ENCODE peak calls at places on chromosomes 13 and 19, in five cellular contexts. V, X, M, O and W are unnamed samples.
A peak's percentile ranks its signal among the peaks of the same experiment; 100 is the strongest.

GRCh38 chr13:103187621-103188020 is 121.4 kb upstream of the SLC10A2 start:
- DNase-seq in M (no peak), V (no peak), O (no peak), X (no peak), W (no peak)

GRCh38 chr19:8208710-8209110 is 460 bp upstream of the CERS4 start:
- DNase-seq in O (no peak), V (no peak), X (peak; percentile 77), M (no peak), W (no peak)

GRCh38 chr13:19519049-19519448 is 42.3 kb downstream of the TPTE2 start:
- DNase-seq in V (no peak), O (no peak), X (no peak), M (no peak), W (peak; percentile 17)

GRCh38 chr13:75739244-75739868 is 103.2 kb downstream of the LMO7 start:
- DNase-seq in X (no peak), O (no peak), V (no peak), M (peak; percentile 19), W (peak; percentile 41)

GRCh38 chr19:47813304-47813994 is 8.3 kb upstream of the CRX start:
- DNase-seq in M (peak; percentile 12), O (peak; percentile 95), X (peak; percentile 81), V (no peak), W (peak; percentile 70)

GRCh38 chr19:10419646-10420443 is 493 bp upstream of the PDE4A start:
- DNase-seq in X (peak; percentile 62), V (no peak), O (peak; percentile 95), M (peak; percentile 45), W (peak; percentile 73)

GRCh38 chr13:51935326-51936171 is 73.8 kb downstream of the CCDC70 start:
- DNase-seq in V (no peak), M (no peak), O (peak; percentile 61), X (no peak), W (no peak)

GRCh38 chr13:59706101-59706976 is 457.4 kb downstream of the DIAPH3 start:
- DNase-seq in V (no peak), M (no peak), X (no peak), O (no peak), W (peak; percentile 18)

GRCh38 chr13:45082964-45083363 is 37.3 kb upstream of the GTF2F2 start:
- DNase-seq in V (no peak), X (no peak), M (peak; percentile 31), O (no peak), W (no peak)

GRCh38 chr19:48271531-48272151 is 1.8 kb downstream of the ZNF114 start:
- DNase-seq in M (peak; percentile 41), O (peak; percentile 76), V (no peak), X (no peak), W (peak; percentile 74)

GRCh38 chr19:45901432-45901903 is 945 bp downstream of the MYPOP start:
- DNase-seq in O (peak; percentile 62), M (no peak), V (no peak), X (no peak), W (no peak)

GRCh38 chr13:36531746-36532486 is 99.6 kb downstream of the CCNA1 start:
- DNase-seq in O (no peak), V (no peak), X (no peak), M (no peak), W (no peak)

GRCh38 chr19:35486268-35486708 is 4.0 kb downstream of the KRTDAP start:
- DNase-seq in M (no peak), O (no peak), V (no peak), X (no peak), W (no peak)
- H3K4me3 ChIP-seq in M (no peak overlapping the region), O (no peak overlapping the region), V (no peak overlapping the region), X (no peak overlapping the region), W (no peak overlapping the region)

DNA sequence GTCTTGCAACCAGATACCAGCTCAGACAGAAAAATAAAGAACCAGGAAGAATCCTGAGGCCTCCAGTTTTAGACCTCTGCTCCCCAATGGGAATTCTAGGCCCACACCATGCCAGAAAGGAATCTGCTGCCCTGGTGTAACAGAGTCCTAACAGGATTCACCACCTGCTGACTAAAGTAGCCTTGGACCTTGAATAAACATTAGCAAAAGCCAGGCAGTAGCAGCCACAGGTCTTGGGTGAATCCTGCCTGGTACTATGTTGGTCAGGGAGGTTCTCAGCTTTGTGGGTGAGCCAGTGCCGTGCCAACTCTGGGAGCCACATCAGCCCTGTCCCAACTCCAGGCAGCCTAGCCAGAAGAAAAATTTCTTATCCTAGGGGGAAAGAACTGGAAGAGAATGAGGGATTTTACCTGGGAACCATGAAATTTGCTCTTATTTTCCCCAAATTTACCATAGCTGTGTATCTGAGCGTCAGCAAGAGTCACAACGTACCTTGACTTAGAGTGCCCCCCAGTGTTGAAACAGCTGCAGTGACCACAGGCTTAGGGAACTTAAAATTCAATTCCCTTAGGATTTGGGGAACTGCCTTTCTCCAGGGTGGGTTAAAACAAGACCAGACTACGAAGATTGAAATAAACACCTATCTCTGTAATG is 1895.6 kb upstream of the PRR20A start:
- DNase-seq in V (no peak), X (no peak), M (no peak), O (peak; percentile 70), W (peak; percentile 0)
- TF ChIP-seq CTCF in V (no peak), X (no peak), M (no peak), O (peak; percentile 73), W (peak; percentile 7)

GRCh38 chr19:50003254-50003788 is 21.9 kb downstream of the VRK3 start:
- DNase-seq in O (no peak), V (no peak), M (no peak), X (no peak), W (no peak)

GRCh38 chr19:50005428-50005827 is 19.7 kb downstream of the VRK3 start:
- DNase-seq in X (no peak), V (no peak), O (no peak), M (no peak), W (peak; percentile 57)

GRCh38 chr19:50001775-50002174 is 23.4 kb downstream of the VRK3 start:
- DNase-seq in X (no peak), M (no peak), O (no peak), V (no peak), W (no peak)

GRCh38 chr19:50002386-50002960 is 22.7 kb downstream of the VRK3 start:
- DNase-seq in O (no peak), X (no peak), V (no peak), M (no peak), W (no peak)

GRCh38 chr19:50003810-50004419 is 21.3 kb downstream of the VRK3 start:
- DNase-seq in O (no peak), V (peak; percentile 82), X (peak; percentile 73), M (peak; percentile 92), W (peak; percentile 80)
- H3K4me3 ChIP-seq in O (no peak overlapping the region), V (no peak overlapping the region), X (no peak overlapping the region), M (no peak overlapping the region), W (no peak overlapping the region)

GRCh38 chr13:113208424-113209335 is at the start of gene PCID2:
- DNase-seq in M (peak; percentile 84), X (peak; percentile 94), O (peak; percentile 96), V (peak; percentile 93), W (peak; percentile 95)

GRCh38 chr13:113210834-113211233 is 1.4 kb downstream of the CUL4A start:
- DNase-seq in M (no peak), O (no peak), X (no peak), V (no peak), W (no peak)

GRCh38 chr13:113209336-113209879 is at the start of gene CUL4A:
- DNase-seq in X (peak; percentile 86), V (peak; percentile 83), M (peak; percentile 72), O (peak; percentile 95), W (peak; percentile 81)

GRCh38 chr13:113209880-113210421 is 538 bp downstream of the CUL4A start:
- DNase-seq in M (no peak), O (peak; percentile 62), X (peak; percentile 77), V (peak; percentile 80), W (peak; percentile 83)

GRCh38 chr13:113211774-113212173 is 2.4 kb downstream of the CUL4A start:
- DNase-seq in V (no peak), O (peak; percentile 51), M (no peak), X (no peak), W (no peak)
- TF ChIP-seq CTCF in V (no peak), O (peak; percentile 25), M (no peak), X (no peak), W (peak; percentile 11)

DNA sequence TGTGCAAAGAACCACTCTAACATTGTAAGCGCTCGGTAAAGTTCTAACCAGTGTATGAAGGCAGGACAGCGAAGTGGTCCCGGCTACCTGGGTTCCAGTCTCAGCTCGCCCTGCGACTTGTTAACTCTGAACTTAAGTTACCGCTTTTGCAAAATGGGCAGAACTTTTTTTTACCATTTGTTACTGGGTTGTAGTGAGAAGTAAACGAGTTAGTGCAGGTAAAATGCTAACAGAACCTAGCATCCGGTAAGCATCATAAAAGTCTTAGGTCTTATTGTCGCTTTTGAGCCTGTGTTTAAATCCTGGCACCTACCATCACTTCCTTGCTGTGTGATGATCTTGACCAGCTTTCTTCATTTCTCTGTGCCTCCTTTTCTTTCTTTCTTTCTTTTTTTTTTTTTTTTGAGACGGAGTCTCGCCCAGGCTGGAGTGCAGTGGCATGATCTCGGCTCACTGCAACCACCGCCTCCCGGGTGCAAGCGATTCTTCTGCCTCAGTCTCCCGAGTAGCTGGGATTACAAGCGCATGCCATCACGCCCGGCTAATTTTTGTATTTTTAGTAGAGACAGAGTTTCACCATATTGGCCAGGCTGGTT is 734 bp upstream of the TRMT1 start:
- DNase-seq in O (no peak), X (no peak), M (no peak), V (no peak), W (peak; percentile 34)
- H3K4me3 ChIP-seq in O (peak overlapping the region; percentile 63), X (peak overlapping the region; percentile 80), M (peak overlapping the region; percentile 97), V (peak overlapping the region; percentile 89), W (peak overlapping the region; percentile 95)

DNA sequence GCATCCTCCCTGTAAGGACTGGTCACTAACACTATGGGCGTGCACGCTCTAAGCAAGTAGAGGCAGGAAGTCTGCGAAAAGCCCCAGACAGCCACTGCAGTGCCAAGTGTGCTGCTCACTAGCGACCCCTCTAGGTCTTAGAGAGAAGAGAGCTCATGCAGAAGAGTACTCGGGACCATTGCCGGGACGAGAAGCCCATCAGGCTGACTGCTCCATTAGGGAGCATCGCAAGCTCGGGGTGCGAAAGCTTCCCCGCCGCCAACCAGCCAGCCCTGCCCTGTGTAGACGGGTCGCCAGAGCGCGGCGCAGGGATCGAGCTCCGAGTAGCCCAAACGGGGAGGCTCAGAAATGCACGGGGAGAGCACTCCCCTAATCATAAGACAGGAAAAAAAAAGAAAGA is 16.6 kb downstream of the POU4F1 start:
- DNase-seq in V (no peak), M (no peak), O (peak; percentile 91), X (no peak), W (no peak)
- TF ChIP-seq CTCF in V (no peak), M (peak; percentile 7), O (peak; percentile 82), X (no peak), W (peak; percentile 16)